ENCODE peak calls at places on chromosomes 12 and 14, in eight cellular contexts. U is lower leg skin; J is activated naive CD4-positive, alpha-beta T cell; L is B cell; O is aorta; S is astrocyte of the spinal cord; F is MCF 10A; B is mucosa of descending colon. M is an unnamed sample.

GRCh38 chr12:6039894-6040601 is 84.4 kb downstream of the VWF start:
- DNase-seq in J (peak; percentile 23), F (peak; percentile 74), S (peak; percentile 72), L (peak; percentile 45), U (peak; percentile 55), O (peak; percentile 76), B (no peak), M (peak; percentile 41)

GRCh38 chr12:14431990-14432389 is 66.5 kb downstream of the ATF7IP start:
- DNase-seq in J (no peak), L (no peak), O (no peak), F (no peak), U (no peak), S (no peak), B (no peak), M (no peak)

GRCh38 chr12:6829532-6830220 is 1.5 kb downstream of the P3H3 start:
- DNase-seq in S (no peak), B (peak; percentile 49), O (no peak), J (no peak), F (peak; percentile 29), L (peak; percentile 38), U (no peak), M (no peak)

GRCh38 chr14:33484264-33484663 is 466.6 kb downstream of the EGLN3 start:
- DNase-seq in B (no peak), U (no peak), L (no peak), O (no peak), F (no peak), S (no peak), J (no peak), M (no peak)

GRCh38 chr14:99389171-99389826 is 91.4 kb downstream of the SETD3 start:
- DNase-seq in S (peak; percentile 24), F (peak; percentile 60), U (no peak), O (no peak), B (no peak), J (peak; percentile 19), L (no peak), M (peak; percentile 66)

GRCh38 chr14:22375321-22375930 is 213.6 kb downstream of the DAD1 start:
- DNase-seq in O (no peak), L (no peak), F (peak; percentile 63), U (no peak), S (peak; percentile 64), B (no peak), J (no peak), M (no peak)

GRCh38 chr12:14937689-14938088 is 648 bp downstream of the ERP27 start:
- DNase-seq in O (no peak), L (no peak), B (no peak), F (no peak), J (no peak), S (no peak), U (no peak), M (no peak)

GRCh38 chr14:69044965-69045555 is 66.0 kb upstream of the ACTN1 start:
- DNase-seq in L (no peak), B (no peak), O (peak; percentile 83), J (no peak), U (no peak), S (peak; percentile 76), F (peak; percentile 77), M (peak; percentile 53)

GRCh38 chr12:71791473-71792150 is 36.9 kb downstream of the RAB21 start:
- DNase-seq in B (no peak), J (no peak), L (no peak), F (no peak), O (no peak), U (no peak), S (no peak), M (no peak)

GRCh38 chr12:41288188-41288811 is 100.2 kb downstream of the PDZRN4 start:
- DNase-seq in O (no peak), J (no peak), S (no peak), B (no peak), L (no peak), U (no peak), F (no peak), M (no peak)

GRCh38 chr12:89345830-89346740 is 6.2 kb downstream of the DUSP6 start:
- DNase-seq in U (peak; percentile 69), J (no peak), B (peak; percentile 71), S (peak; percentile 77), O (peak; percentile 71), L (peak; percentile 87), F (peak; percentile 78), M (peak; percentile 28)

GRCh38 chr14:58488550-58488949 is 61.0 kb downstream of the KIAA0586 start:
- DNase-seq in B (no peak), S (peak; percentile 48), O (no peak), L (no peak), U (no peak), J (no peak), F (peak; percentile 45), M (no peak)

GRCh38 chr12:115403689-115404088 is 719.7 kb upstream of the TBX3 start:
- DNase-seq in L (no peak), F (no peak), J (no peak), U (no peak), O (no peak), S (no peak), B (no peak), M (no peak)

M was measured in psoas muscle.